ENCODE peak calls at places on chromosomes 16 and 17, in seven cellular contexts. Q, C, J, K, F, M and W are unnamed samples.

GRCh38 chr16:54890381-54890780 is 40.3 kb upstream of the IRX5 start:
- DNase-seq in Q (no peak), C (no peak), J (no peak), K (no peak), F (no peak), M (no peak), W (no peak)

GRCh38 chr17:17204041-17204591 is 2.0 kb downstream of the PLD6 start:
- DNase-seq in Q (no peak), C (peak), J (no peak), K (no peak), F (no peak), M (peak), W (peak)

GRCh38 chr17:54937018-54937417 is 31.4 kb downstream of the COX11 start:
- DNase-seq in Q (no peak), C (no peak), J (no peak), K (no peak), F (no peak), M (no peak), W (no peak)

GRCh38 chr17:6450926-6451717 is 6.9 kb downstream of the PIMREG start:
- DNase-seq in Q (peak), C (no peak), J (no peak), K (peak), F (no peak), M (no peak), W (no peak)

GRCh38 chr16:73080931-73081330 is 33.0 kb upstream of the ZFHX3 start:
- DNase-seq in Q (no peak), C (no peak), J (no peak), K (no peak), F (no peak), M (no peak), W (no peak)

GRCh38 chr17:77649717-77650211 is 308.7 kb upstream of the TNRC6C start:
- DNase-seq in Q (peak), C (no peak), J (no peak), K (no peak), F (no peak), M (no peak), W (no peak)

GRCh38 chr16:50884066-50884860 is 142.4 kb downstream of the CYLD start:
- DNase-seq in Q (no peak), C (no peak), J (no peak), K (peak), F (no peak), M (no peak), W (peak)

GRCh38 chr17:27239584-27239983 is 54.3 kb upstream of the WSB1 start:
- DNase-seq in Q (no peak), C (no peak), J (no peak), K (no peak), F (no peak), M (no peak), W (no peak)

GRCh38 chr16:29877266-29877961 is 14.4 kb upstream of the CDIPT start:
- DNase-seq in Q (peak), C (no peak), J (peak), K (peak), F (no peak), M (no peak), W (no peak)

GRCh38 chr17:69175812-69176517 is 34.3 kb upstream of the ABCA6 start:
- DNase-seq in Q (peak), C (no peak), J (peak), K (no peak), F (no peak), M (no peak), W (no peak)

GRCh38 chr16:59880626-59881025 is 1146.5 kb upstream of the GOT2 start:
- DNase-seq in Q (no peak), C (no peak), J (no peak), K (no peak), F (no peak), M (no peak), W (no peak)

GRCh38 chr16:50680907-50681885 is at the start of gene SNX20:
- DNase-seq in Q (no peak), C (no peak), J (no peak), K (no peak), F (peak), M (no peak), W (peak)

GRCh38 chr17:61429274-61429673 is 22.9 kb upstream of the TBX4 start:
- DNase-seq in Q (no peak), C (no peak), J (no peak), K (no peak), F (no peak), M (no peak), W (no peak)

GRCh38 chr17:71900830-71901229 is 220.0 kb upstream of the SOX9 start:
- DNase-seq in Q (no peak), C (no peak), J (peak), K (no peak), F (no peak), M (no peak), W (no peak)

GRCh38 chr17:34562387-34562786 is 17.0 kb upstream of the TMEM132E start:
- DNase-seq in Q (no peak), C (no peak), J (no peak), K (peak), F (no peak), M (no peak), W (no peak)

GRCh38 chr17:6539871-6540270 is 16.5 kb downstream of the PITPNM3 start:
- DNase-seq in Q (no peak), C (no peak), J (no peak), K (no peak), F (no peak), M (no peak), W (no peak)

GRCh38 chr17:19933221-19933620 is 44.4 kb downstream of the AKAP10 start:
- DNase-seq in Q (no peak), C (no peak), J (peak), K (no peak), F (no peak), M (no peak), W (no peak)

GRCh38 chr17:52128721-52129120 is 29.8 kb downstream of the CA10 start:
- DNase-seq in Q (no peak), C (no peak), J (no peak), K (no peak), F (no peak), M (no peak), W (no peak)

GRCh38 chr16:4203748-4204147 is 38.1 kb downstream of the SRL start:
- DNase-seq in Q (no peak), C (no peak), J (no peak), K (no peak), F (no peak), M (no peak), W (no peak)

GRCh38 chr17:77422104-77422782 is 281.5 kb downstream of the SEC14L1 start:
- DNase-seq in Q (no peak), C (no peak), J (no peak), K (no peak), F (no peak), M (no peak), W (no peak)

GRCh38 chr16:59865071-59865671 is 1131.1 kb upstream of the GOT2 start:
- DNase-seq in Q (no peak), C (no peak), J (no peak), K (no peak), F (no peak), M (no peak), W (no peak)

GRCh38 chr17:69232650-69233049 is 4.0 kb upstream of the ABCA10 start:
- DNase-seq in Q (no peak), C (no peak), J (peak), K (no peak), F (no peak), M (no peak), W (no peak)

GRCh38 chr17:64180089-64180488 is 50.1 kb upstream of the ERN1 start:
- DNase-seq in Q (peak), C (no peak), J (peak), K (no peak), F (no peak), M (no peak), W (no peak)

GRCh38 chr17:29682054-29682453 is 59.3 kb upstream of the CORO6 start:
- DNase-seq in Q (no peak), C (no peak), J (no peak), K (no peak), F (no peak), M (no peak), W (no peak)

GRCh38 chr17:36048061-36048460 is 16.0 kb upstream of the CCL18 start:
- DNase-seq in Q (no peak), C (no peak), J (no peak), K (no peak), F (no peak), M (no peak), W (no peak)

GRCh38 chr16:84585886-84586285 is 32.0 kb downstream of the COTL1 start:
- DNase-seq in Q (no peak), C (no peak), J (no peak), K (peak), F (no peak), M (peak), W (no peak)

GRCh38 chr17:71330099-71330375 is 790.8 kb upstream of the SOX9 start:
- DNase-seq in Q (peak), C (no peak), J (no peak), K (no peak), F (no peak), M (no peak), W (no peak)

GRCh38 chr16:22206847-22207714 is 1.0 kb downstream of the EEF2K start:
- DNase-seq in Q (peak), C (peak), J (peak), K (peak), F (peak), M (peak), W (peak)

GRCh38 chr17:45130640-45131293 is 1.5 kb downstream of the PLCD3 start:
- DNase-seq in Q (no peak), C (no peak), J (no peak), K (no peak), F (no peak), M (no peak), W (no peak)

GRCh38 chr17:7961436-7961835 is 29.4 kb downstream of the CNTROB start:
- DNase-seq in Q (no peak), C (no peak), J (no peak), K (no peak), F (no peak), M (no peak), W (no peak)

GRCh38 chr17:80191192-80191591 is 21.4 kb downstream of the CARD14 start:
- DNase-seq in Q (no peak), C (no peak), J (no peak), K (peak), F (no peak), M (no peak), W (no peak)

GRCh38 chr17:69607162-69607834 is 192.8 kb downstream of the MAP2K6 start:
- DNase-seq in Q (peak), C (peak), J (peak), K (peak), F (no peak), M (peak), W (no peak)

GRCh38 chr17:67069591-67070136 is 25.3 kb downstream of the CACNG1 start:
- DNase-seq in Q (no peak), C (no peak), J (no peak), K (no peak), F (no peak), M (no peak), W (no peak)

GRCh38 chr17:11896199-11896598 is 101.1 kb downstream of the ZNF18 start:
- DNase-seq in Q (no peak), C (no peak), J (no peak), K (no peak), F (no peak), M (no peak), W (no peak)

GRCh38 chr16:20879175-20880053 is 20.7 kb downstream of the DCUN1D3 start:
- DNase-seq in Q (peak), C (no peak), J (peak), K (no peak), F (no peak), M (no peak), W (no peak)

GRCh38 chr17:42421479-42422332 is 1.4 kb downstream of the CAVIN1 start:
- DNase-seq in Q (peak), C (no peak), J (peak), K (peak), F (no peak), M (peak), W (no peak)

GRCh38 chr17:31392856-31393748 is 1.6 kb downstream of the RAB11FIP4 start:
- DNase-seq in Q (no peak), C (no peak), J (no peak), K (peak), F (peak), M (no peak), W (no peak)

DNA sequence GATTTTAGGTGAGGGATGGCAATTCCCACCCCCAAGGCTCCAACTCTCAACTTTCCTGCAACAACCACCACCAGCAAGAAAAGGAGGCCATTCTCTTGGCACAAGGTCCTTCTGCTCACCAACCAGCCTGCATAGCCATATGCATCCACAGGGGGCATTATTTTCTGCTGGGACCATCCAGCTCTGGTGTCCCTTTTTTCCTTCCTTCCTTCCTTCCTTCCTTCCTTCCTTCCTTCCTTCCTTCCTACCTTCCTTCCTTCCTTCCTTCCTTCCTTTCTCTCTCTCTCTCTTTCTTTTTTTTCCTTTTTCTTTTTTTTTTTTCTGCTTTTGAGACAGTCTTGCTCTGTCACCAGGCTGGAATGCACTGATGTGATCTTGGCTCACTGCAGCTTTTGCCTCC is 21.1 kb upstream of the COX10 start:
- DNase-seq in Q (no peak), C (no peak), J (no peak), K (peak), F (no peak), M (no peak), W (no peak)
- TF ChIP-seq CTCF in Q (peak), C (peak), J (peak), K (peak), F (no peak), M (peak), W (peak)

GRCh38 chr16:31477220-31478216 is 5.4 kb upstream of the SLC5A2 start:
- DNase-seq in Q (no peak), C (peak), J (no peak), K (peak), F (peak), M (peak), W (no peak)
- TF ChIP-seq CTCF in Q (no peak), C (peak), J (no peak), K (peak), F (no peak), M (no peak), W (no peak)

DNA sequence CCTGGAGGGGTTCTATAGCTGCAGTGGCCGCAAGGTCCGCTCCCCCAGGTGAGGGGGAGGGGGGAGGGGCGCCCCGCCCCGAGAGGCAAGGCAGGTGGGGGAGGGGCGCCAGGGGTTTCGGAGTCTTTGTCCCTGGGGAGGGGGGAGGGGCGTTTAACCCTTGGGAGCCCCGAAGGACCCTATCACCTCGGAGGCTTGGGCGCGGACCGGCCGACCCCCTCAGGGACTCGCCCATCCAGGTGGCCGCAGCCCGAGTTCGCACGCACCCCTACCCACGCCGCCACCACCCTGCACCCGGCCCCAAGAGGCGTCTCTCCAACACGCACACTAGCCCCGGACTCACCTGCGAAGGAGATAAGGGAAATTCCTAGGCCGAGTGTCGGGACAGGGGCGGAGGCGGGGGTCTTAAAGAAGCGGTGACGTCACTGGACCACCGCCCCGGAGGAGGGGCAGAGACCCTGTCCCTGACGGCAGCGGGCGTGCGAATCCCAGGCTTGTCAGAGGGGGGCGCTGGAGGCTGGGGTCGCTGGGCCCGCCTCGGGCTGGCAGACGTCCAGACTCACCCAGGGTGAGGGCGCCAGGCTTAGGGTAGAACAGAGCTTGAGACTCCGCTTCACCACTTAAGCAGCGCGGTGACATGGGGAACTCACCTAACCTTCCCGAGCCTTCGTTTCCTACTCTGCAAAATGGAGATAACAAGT is at the start of gene CLDN6:
- DNase-seq in Q (no peak), C (peak), J (no peak), K (peak), F (no peak), M (no peak), W (no peak)
- TF ChIP-seq CTCF in Q (peak), C (peak), J (peak), K (peak), F (no peak), M (peak), W (no peak)

GRCh38 chr16:85961988-85962915 is 63.3 kb downstream of the IRF8 start:
- DNase-seq in Q (no peak), C (no peak), J (no peak), K (no peak), F (no peak), M (no peak), W (no peak)
- TF ChIP-seq CTCF in Q (no peak), C (no peak), J (no peak), K (peak), F (no peak), M (no peak), W (no peak)

GRCh38 chr16:67525176-67525860 is 3.3 kb upstream of the RIPOR1 start:
- DNase-seq in Q (peak), C (no peak), J (peak), K (peak), F (no peak), M (no peak), W (no peak)
- TF ChIP-seq CTCF in Q (no peak), C (no peak), J (peak), K (no peak), F (no peak), M (no peak), W (no peak)

GRCh38 chr17:1716076-1716911 is 6.1 kb upstream of the TLCD2 start:
- DNase-seq in Q (peak), C (peak), J (peak), K (peak), F (peak), M (peak), W (peak)
- TF ChIP-seq CTCF in Q (peak), C (peak), J (peak), K (no peak), F (no peak), M (no peak), W (no peak)

GRCh38 chr16:76854234-76854633 is 336.8 kb upstream of the MON1B start:
- DNase-seq in Q (peak), C (peak), J (peak), K (peak), F (no peak), M (no peak), W (no peak)
- TF ChIP-seq CTCF in Q (peak), C (peak), J (peak), K (peak), F (no peak), M (no peak), W (no peak)

DNA sequence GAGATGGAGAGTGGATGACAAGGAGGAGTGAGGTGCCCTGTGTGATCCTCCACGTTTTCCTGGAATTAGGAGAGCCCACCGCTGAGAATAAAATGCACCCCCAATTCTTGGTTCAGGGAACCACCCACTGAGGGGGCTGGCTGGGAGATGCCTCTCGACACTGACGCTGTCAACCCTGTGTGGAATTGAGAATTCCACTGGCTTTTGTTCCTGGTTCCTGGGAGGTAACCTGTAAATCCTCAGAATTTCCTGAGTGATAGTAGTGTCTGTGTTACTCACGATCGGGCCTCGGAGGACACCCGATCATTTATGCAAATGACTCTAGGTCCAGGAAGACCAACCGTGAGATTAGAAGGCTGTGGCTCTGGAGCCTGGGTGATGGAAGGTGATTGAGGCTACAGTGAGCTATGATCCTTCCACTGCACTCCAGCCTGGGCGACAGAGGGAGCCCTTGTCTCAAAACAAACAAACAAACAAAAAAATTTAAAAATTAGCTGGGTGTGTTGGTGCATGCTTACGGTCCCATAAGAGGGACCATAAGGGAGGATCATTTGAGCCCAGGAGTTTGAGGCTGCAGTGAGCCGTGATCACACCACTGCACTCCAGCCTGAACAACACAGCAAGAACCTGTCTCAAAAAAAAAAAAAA is 11.7 kb upstream of the PRPSAP1 start:
- DNase-seq in Q (no peak), C (peak), J (peak), K (peak), F (no peak), M (no peak), W (no peak)
- TF ChIP-seq CTCF in Q (peak), C (peak), J (peak), K (peak), F (no peak), M (no peak), W (no peak)

GRCh38 chr17:40726919-40727318 is 23.4 kb upstream of the KRT24 start:
- DNase-seq in Q (no peak), C (no peak), J (peak), K (peak), F (no peak), M (no peak), W (no peak)
- TF ChIP-seq CTCF in Q (peak), C (peak), J (peak), K (peak), F (peak), M (peak), W (no peak)

GRCh38 chr17:1604831-1605528 is 23.7 kb downstream of the SLC43A2 start:
- DNase-seq in Q (no peak), C (no peak), J (no peak), K (peak), F (no peak), M (peak), W (no peak)
- TF ChIP-seq CTCF in Q (no peak), C (no peak), J (no peak), K (no peak), F (no peak), M (no peak), W (no peak)